ENCODE peak calls at places on chromosomes 3 and 15, in eight cellular contexts. N is T47D; G is activated CD4-positive, alpha-beta T cell treated with anti-CD3 and anti-CD28 coated beads for 48 hours; X is H54; L is heart right ventricle; C is anterior cingulate cortex; E is posterior vena cava; K is vagina. O is an unnamed sample.

GRCh38 chr3:58164916-58165821 is 45.6 kb downstream of the DNASE1L3 start:
- DNase-seq in N (no peak), G (no peak), X (no peak), L (no peak), C (no peak), E (peak), K (no peak), O (no peak)

GRCh38 chr3:187954486-187955075 is 199.4 kb upstream of the LPP start:
- DNase-seq in N (no peak), G (no peak), X (peak), L (no peak), C (no peak), E (no peak), K (no peak), O (no peak)

GRCh38 chr15:42931702-42932486 is 11.3 kb upstream of the TTBK2 start:
- DNase-seq in N (no peak), G (no peak), X (no peak), L (no peak), C (no peak), E (no peak), K (no peak), O (no peak)

GRCh38 chr3:32797776-32798175 is 20.0 kb upstream of the TRIM71 start:
- DNase-seq in N (no peak), G (no peak), X (no peak), L (no peak), C (no peak), E (no peak), K (no peak), O (no peak)

GRCh38 chr3:127175272-127175671 is 17.7 kb upstream of the PRR23E start:
- DNase-seq in N (no peak), G (no peak), X (no peak), L (no peak), C (no peak), E (no peak), K (no peak), O (no peak)

GRCh38 chr15:70096975-70097336 is 761 bp downstream of the TLE3 start:
- DNase-seq in N (no peak), G (no peak), X (no peak), L (no peak), C (no peak), E (no peak), K (no peak), O (no peak)

GRCh38 chr15:35717721-35718120 is 171.8 kb upstream of the DPH6 start:
- DNase-seq in N (no peak), G (no peak), X (no peak), L (no peak), C (no peak), E (no peak), K (no peak), O (no peak)

GRCh38 chr3:170480111-170480510 is 61.4 kb downstream of the CLDN11 start:
- DNase-seq in N (no peak), G (no peak), X (no peak), L (no peak), C (no peak), E (no peak), K (no peak), O (no peak)

GRCh38 chr15:63482874-63483323 is 21.5 kb upstream of the USP3 start:
- DNase-seq in N (no peak), G (no peak), X (no peak), L (no peak), C (no peak), E (no peak), K (no peak), O (no peak)

GRCh38 chr15:70299931-70300858 is 202.5 kb upstream of the TLE3 start:
- DNase-seq in N (no peak), G (peak), X (no peak), L (no peak), C (no peak), E (no peak), K (no peak), O (no peak)

GRCh38 chr3:2623463-2623862 is 486.7 kb downstream of the IL5RA start:
- DNase-seq in N (no peak), G (no peak), X (no peak), L (no peak), C (no peak), E (no peak), K (no peak), O (no peak)

GRCh38 chr3:32238816-32239637 is 547 bp downstream of the CMTM8 start:
- DNase-seq in N (peak), G (peak), X (no peak), L (peak), C (no peak), E (peak), K (no peak), O (peak)

GRCh38 chr15:99716540-99716939 is 16.7 kb downstream of the LYSMD4 start:
- DNase-seq in N (no peak), G (no peak), X (no peak), L (no peak), C (no peak), E (no peak), K (no peak), O (no peak)

GRCh38 chr15:29570931-29571727 is 251.1 kb downstream of the TJP1 start:
- DNase-seq in N (no peak), G (peak), X (no peak), L (no peak), C (no peak), E (no peak), K (no peak), O (no peak)

GRCh38 chr3:127915937-127916480 is 977 bp downstream of the KBTBD12 start:
- DNase-seq in N (no peak), G (no peak), X (no peak), L (no peak), C (no peak), E (no peak), K (no peak), O (no peak)

GRCh38 chr3:158718490-158719170 is 13.6 kb downstream of the RARRES1 start:
- DNase-seq in N (no peak), G (no peak), X (peak), L (no peak), C (no peak), E (no peak), K (no peak), O (no peak)

GRCh38 chr3:190892328-190893011 is 30.0 kb upstream of the GMNC start:
- DNase-seq in N (peak), G (no peak), X (no peak), L (no peak), C (no peak), E (no peak), K (no peak), O (no peak)

GRCh38 chr3:139718415-139718814 is 40.6 kb upstream of the NMNAT3 start:
- DNase-seq in N (peak), G (no peak), X (peak), L (peak), C (no peak), E (no peak), K (no peak), O (peak)

GRCh38 chr3:72776-73175 is 123.8 kb upstream of the CHL1 start:
- DNase-seq in N (no peak), G (no peak), X (no peak), L (no peak), C (no peak), E (no peak), K (no peak), O (no peak)

GRCh38 chr3:187025656-187026320 is 95.5 kb downstream of the ST6GAL1 start:
- DNase-seq in N (no peak), G (peak), X (no peak), L (no peak), C (no peak), E (no peak), K (no peak), O (no peak)

GRCh38 chr3:65342084-65342683 is 654.4 kb upstream of the ADAMTS9 start:
- DNase-seq in N (peak), G (peak), X (peak), L (peak), C (no peak), E (no peak), K (no peak), O (peak)

GRCh38 chr15:49865925-49866757 is 245.3 kb downstream of the DTWD1 start:
- DNase-seq in N (peak), G (no peak), X (no peak), L (no peak), C (no peak), E (no peak), K (no peak), O (no peak)